ENCODE peak calls at places on chromosomes 12 and 14, in six cellular contexts. R is A549, H is aorta, C is AG04450, M is spleen, V is H9. F is an unnamed sample.

GRCh38 chr12:123928274-123928865 is 44.3 kb downstream of the CCDC92 start:
- DNase-seq in R (no peak), H (no peak), C (no peak), M (no peak), V (no peak), F (no peak)

GRCh38 chr14:54922598-54922997 is 20.0 kb upstream of the GCH1 start:
- DNase-seq in R (no peak), H (no peak), C (no peak), M (no peak), V (no peak), F (no peak)

GRCh38 chr12:9037431-9037830 is 48.1 kb downstream of the KLRG1 start:
- DNase-seq in R (no peak), H (no peak), C (no peak), M (no peak), V (no peak), F (no peak)

GRCh38 chr12:66235626-66236281 is 46.7 kb downstream of the IRAK3 start:
- DNase-seq in R (peak), H (no peak), C (no peak), M (no peak), V (no peak), F (no peak)

GRCh38 chr14:61543946-61544345 is 151.4 kb upstream of the HIF1A start:
- DNase-seq in R (no peak), H (no peak), C (no peak), M (no peak), V (no peak), F (no peak)

GRCh38 chr12:57093412-57094193 is 4.7 kb downstream of the NAB2 start:
- DNase-seq in R (peak), H (peak), C (peak), M (peak), V (peak), F (no peak)

GRCh38 chr12:24055747-24056146 is 106.3 kb upstream of the SOX5 start:
- DNase-seq in R (no peak), H (no peak), C (no peak), M (no peak), V (no peak), F (no peak)

GRCh38 chr12:51346581-51346980 is at the start of gene CELA1:
- DNase-seq in R (no peak), H (no peak), C (no peak), M (no peak), V (no peak), F (no peak)

GRCh38 chr12:42130670-42131402 is 13.8 kb downstream of the GXYLT1 start:
- DNase-seq in R (no peak), H (no peak), C (no peak), M (no peak), V (no peak), F (no peak)

GRCh38 chr12:93904124-93904523 is 226.9 kb downstream of the CRADD start:
- DNase-seq in R (no peak), H (no peak), C (no peak), M (no peak), V (no peak), F (no peak)

GRCh38 chr12:100493371-100494012 is 19.8 kb downstream of the NR1H4 start:
- DNase-seq in R (no peak), H (no peak), C (no peak), M (no peak), V (no peak), F (no peak)

GRCh38 chr12:15629108-15629507 is 160.1 kb downstream of the EPS8 start:
- DNase-seq in R (peak), H (peak), C (peak), M (no peak), V (no peak), F (peak)

GRCh38 chr12:112386726-112387125 is 4.5 kb upstream of the HECTD4 start:
- DNase-seq in R (no peak), H (no peak), C (peak), M (no peak), V (no peak), F (no peak)

GRCh38 chr12:53097564-53098353 is at the start of gene IGFBP6:
- DNase-seq in R (peak), H (peak), C (no peak), M (peak), V (peak), F (no peak)

GRCh38 chr12:77537648-77538047 is 293.0 kb upstream of the NAV3 start:
- DNase-seq in R (no peak), H (no peak), C (no peak), M (no peak), V (no peak), F (no peak)

GRCh38 chr14:75022655-75023054 is 19.9 kb downstream of the EIF2B2 start:
- DNase-seq in R (peak), H (no peak), C (no peak), M (no peak), V (peak), F (no peak)

GRCh38 chr14:50084666-50085065 is 31.7 kb downstream of the VCPKMT start:
- DNase-seq in R (no peak), H (no peak), C (no peak), M (no peak), V (no peak), F (no peak)

GRCh38 chr14:50083467-50084337 is 32.7 kb downstream of the VCPKMT start:
- DNase-seq in R (no peak), H (no peak), C (no peak), M (peak), V (no peak), F (no peak)

GRCh38 chr14:50085570-50086315 is 30.6 kb downstream of the VCPKMT start:
- DNase-seq in R (no peak), H (no peak), C (no peak), M (no peak), V (no peak), F (no peak)

GRCh38 chr14:50082308-50082742 is 34.0 kb downstream of the VCPKMT start:
- DNase-seq in R (no peak), H (no peak), C (no peak), M (no peak), V (no peak), F (no peak)

GRCh38 chr14:50082784-50083466 is 33.4 kb downstream of the VCPKMT start:
- DNase-seq in R (no peak), H (no peak), C (peak), M (peak), V (no peak), F (peak)
- H3K27ac ChIP-seq in R (no peak), H (no peak), C (peak), M (peak), V (no peak), F (peak)

GRCh38 chr14:23227566-23227965 is 10.2 kb upstream of the RNF212B start:
- DNase-seq in R (no peak), H (no peak), C (no peak), M (no peak), V (no peak), F (no peak)
- H3K27ac ChIP-seq in R (no peak), H (no peak), C (no peak), M (no peak), V (no peak), F (no peak)

GRCh38 chr12:3249081-3249800 is 172.1 kb downstream of the TSPAN9 start:
- DNase-seq in R (no peak), H (no peak), C (no peak), M (no peak), V (no peak), F (no peak)

GRCh38 chr12:3251691-3252090 is 174.5 kb downstream of the TSPAN9 start:
- DNase-seq in R (no peak), H (no peak), C (no peak), M (no peak), V (no peak), F (no peak)

GRCh38 chr12:3250576-3250975 is 173.4 kb downstream of the TSPAN9 start:
- DNase-seq in R (no peak), H (peak), C (no peak), M (no peak), V (no peak), F (no peak)

GRCh38 chr12:3251067-3251466 is 173.9 kb downstream of the TSPAN9 start:
- DNase-seq in R (no peak), H (no peak), C (no peak), M (no peak), V (no peak), F (no peak)

GRCh38 chr12:3250034-3250433 is 172.9 kb downstream of the TSPAN9 start:
- DNase-seq in R (no peak), H (no peak), C (no peak), M (no peak), V (no peak), F (no peak)
- H3K27ac ChIP-seq in R (no peak), H (peak), C (no peak), M (no peak), V (no peak), F (no peak)

DNA sequence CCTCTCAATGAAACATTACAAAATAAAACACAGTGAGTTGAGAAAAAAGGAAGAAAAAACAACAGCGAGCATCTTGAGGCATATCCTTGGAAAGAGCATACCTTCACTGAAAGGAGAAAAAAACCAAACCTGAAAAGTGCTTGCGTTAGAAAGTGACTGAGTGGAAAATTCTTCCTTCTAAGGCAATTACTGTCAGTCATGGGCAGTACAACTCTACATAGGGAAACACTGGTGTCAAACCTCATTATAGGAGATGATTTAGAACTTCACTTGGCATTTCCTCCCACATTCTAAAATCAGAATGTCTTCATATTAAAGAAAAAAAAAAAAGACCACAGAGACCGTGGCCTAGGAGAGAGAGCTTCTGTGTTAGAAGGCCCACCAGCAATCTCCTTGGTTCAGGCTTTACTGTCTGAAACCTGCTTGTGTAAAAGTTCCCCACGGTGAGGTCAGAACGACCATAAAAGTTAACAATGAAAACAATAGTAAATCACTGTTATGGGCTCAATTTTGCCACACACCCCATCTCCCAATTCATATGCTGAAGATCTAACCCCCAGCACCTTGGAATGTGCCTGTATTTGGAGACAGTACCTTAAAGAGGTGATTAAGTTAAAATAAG is 91.1 kb upstream of the CRY1 start:
- DNase-seq in R (no peak), H (no peak), C (no peak), M (no peak), V (no peak), F (no peak)
- H3K27ac ChIP-seq in R (no peak), H (no peak), C (no peak), M (no peak), V (no peak), F (no peak)

DNA sequence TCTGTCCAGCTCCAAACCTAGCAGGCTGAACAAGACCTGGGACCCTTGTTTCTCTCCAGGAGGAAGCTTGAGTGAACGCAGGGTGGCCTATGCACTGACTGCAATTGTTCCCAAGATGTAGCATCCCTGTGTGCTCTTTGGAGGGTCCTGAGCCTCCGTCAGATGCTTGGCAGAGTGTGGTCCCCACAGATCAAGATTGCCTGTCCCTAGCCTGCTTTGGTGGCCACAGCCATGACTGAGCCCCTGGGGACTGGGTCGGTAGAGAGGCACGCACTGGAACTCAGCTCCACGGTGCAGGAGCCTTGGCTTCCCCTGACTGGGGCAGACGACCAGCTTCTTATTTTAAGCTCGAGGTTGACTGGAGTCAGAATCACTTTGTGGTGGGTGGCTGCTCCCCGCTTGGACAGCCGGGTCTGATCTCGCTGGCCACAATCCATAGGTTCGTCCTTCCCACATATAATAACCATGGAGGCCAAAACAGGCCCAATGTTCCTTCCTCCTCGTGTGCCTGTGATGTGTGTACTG is 97.8 kb downstream of the LGMN start:
- DNase-seq in R (no peak), H (no peak), C (no peak), M (no peak), V (no peak), F (no peak)
- H3K27ac ChIP-seq in R (no peak), H (peak), C (peak), M (peak), V (no peak), F (no peak)

GRCh38 chr12:92597118-92597517 is 105.7 kb upstream of the PLEKHG7 start:
- DNase-seq in R (no peak), H (no peak), C (no peak), M (no peak), V (no peak), F (no peak)
- H3K27ac ChIP-seq in R (peak), H (no peak), C (no peak), M (no peak), V (no peak), F (peak)

GRCh38 chr12:29329411-29329810 is 51.6 kb downstream of the ERGIC2 start:
- DNase-seq in R (no peak), H (no peak), C (no peak), M (no peak), V (no peak), F (no peak)
- H3K27ac ChIP-seq in R (no peak), H (no peak), C (no peak), M (no peak), V (no peak), F (no peak)

GRCh38 chr12:104049278-104050257 is at the start of gene GLT8D2:
- DNase-seq in R (no peak), H (peak), C (peak), M (no peak), V (peak), F (no peak)
- H3K27ac ChIP-seq in R (peak), H (peak), C (peak), M (no peak), V (no peak), F (peak)

DNA sequence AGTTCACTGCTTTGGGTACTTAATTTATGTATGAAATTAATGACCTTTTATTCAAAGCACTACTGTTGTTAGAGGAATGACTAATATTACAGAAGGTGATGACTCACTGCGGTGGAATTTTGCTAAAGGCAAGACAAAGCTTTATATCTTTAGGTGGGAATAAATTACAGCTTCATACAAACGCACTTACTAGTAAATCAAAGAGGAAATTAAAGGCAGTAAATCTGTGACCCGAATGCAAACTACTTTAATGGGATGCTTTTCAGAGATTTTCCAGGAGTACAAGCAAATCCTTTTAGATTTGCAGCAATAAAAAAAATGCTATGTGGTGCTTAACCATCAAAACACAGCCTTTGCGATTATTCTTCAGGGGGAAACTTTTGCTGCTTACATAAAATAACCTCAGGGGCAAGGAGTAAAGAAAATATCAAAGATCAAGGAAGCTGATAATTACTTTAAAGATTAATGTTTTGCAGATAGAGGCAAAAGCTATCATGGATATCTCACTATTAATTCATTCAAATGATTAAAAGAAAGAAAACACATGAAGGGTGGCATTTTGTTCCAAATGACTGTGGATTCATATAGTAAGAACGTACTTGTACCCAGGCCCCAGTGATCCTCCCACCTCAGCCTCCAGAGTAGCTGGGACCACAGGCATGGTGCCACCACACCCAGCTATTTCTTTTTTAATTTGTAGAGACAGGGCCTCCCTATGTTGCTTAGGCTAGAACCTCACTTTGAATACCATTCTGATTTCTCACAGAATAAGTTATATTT is 98.9 kb downstream of the DENND5B start:
- DNase-seq in R (peak), H (no peak), C (peak), M (no peak), V (no peak), F (peak)
- H3K27ac ChIP-seq in R (peak), H (no peak), C (no peak), M (no peak), V (no peak), F (peak)

GRCh38 chr14:65279958-65280357 is 132.6 kb upstream of the FUT8 start:
- DNase-seq in R (no peak), H (no peak), C (no peak), M (no peak), V (no peak), F (no peak)
- H3K27ac ChIP-seq in R (no peak), H (no peak), C (no peak), M (no peak), V (no peak), F (no peak)